ENCODE peak calls at places on chromosomes 1 and 21, in seven cellular contexts. J is neural progenitor cell; M is fibroblast of lung; C is cardiac muscle cell; F is CD4-positive, alpha-beta memory T cell; O is aorta; P is pancreas. A is an unnamed sample. For H3K36me3, the result is how much of the 10 kb centered on the place peaks cover.

GRCh38 chr21:41477641-41478318 is 30.2 kb downstream of the TMPRSS2 start:
- DNase-seq in J (peak), M (peak), C (no peak), F (no peak), O (no peak), P (peak), A (no peak)

GRCh38 chr1:15714438-15715136 is 21.5 kb upstream of the SLC25A34 start:
- DNase-seq in J (no peak), M (peak), C (peak), F (no peak), O (no peak), P (no peak), A (no peak)

GRCh38 chr1:104933846-104934245 is 1184.1 kb downstream of the AMY1C start:
- DNase-seq in J (no peak), M (no peak), C (no peak), F (no peak), O (no peak), P (no peak), A (no peak)

GRCh38 chr1:43049487-43049886 is 90.8 kb upstream of the SLC2A1 start:
- DNase-seq in J (no peak), M (peak), C (no peak), F (no peak), O (no peak), P (no peak), A (no peak)

GRCh38 chr1:84171471-84171870 is 27.4 kb downstream of the PRKACB start:
- DNase-seq in J (no peak), M (no peak), C (no peak), F (no peak), O (no peak), P (no peak), A (no peak)

GRCh38 chr1:23559985-23560755 is 869 bp upstream of the ID3 start:
- DNase-seq in J (peak), M (peak), C (peak), F (no peak), O (no peak), P (no peak), A (no peak)

GRCh38 chr1:222413436-222413835 is 134.5 kb downstream of the HHIPL2 start:
- DNase-seq in J (no peak), M (no peak), C (no peak), F (no peak), O (no peak), P (no peak), A (no peak)

GRCh38 chr1:33547574-33547973 is 75.1 kb downstream of the ZSCAN20 start:
- DNase-seq in J (no peak), M (peak), C (no peak), F (no peak), O (no peak), P (no peak), A (no peak)

GRCh38 chr1:224784606-224785328 is 144.7 kb upstream of the DNAH14 start:
- DNase-seq in J (no peak), M (peak), C (no peak), F (no peak), O (no peak), P (no peak), A (no peak)

GRCh38 chr1:218813247-218813646 is 360.4 kb upstream of the LYPLAL1 start:
- DNase-seq in J (no peak), M (peak), C (peak), F (no peak), O (no peak), P (no peak), A (no peak)

GRCh38 chr1:4397196-4397595 is 257.2 kb upstream of the AJAP1 start:
- DNase-seq in J (no peak), M (peak), C (no peak), F (no peak), O (no peak), P (no peak), A (no peak)

GRCh38 chr1:33185541-33185940 is 3.7 kb upstream of the TRIM62 start:
- DNase-seq in J (no peak), M (no peak), C (no peak), F (no peak), O (no peak), P (no peak), A (no peak)

GRCh38 chr1:37763791-37764741 is 854 bp downstream of the EPHA10 start:
- DNase-seq in J (peak), M (peak), C (peak), F (no peak), O (no peak), P (peak), A (no peak)

GRCh38 chr1:212606042-212606733 is 2.4 kb upstream of the ATF3 start:
- DNase-seq in J (peak), M (no peak), C (no peak), F (no peak), O (no peak), P (no peak), A (no peak)

GRCh38 chr21:45454924-45455315 is 50.0 kb downstream of the COL18A1 start:
- DNase-seq in J (no peak), M (peak), C (no peak), F (no peak), O (peak), P (no peak), A (peak)

GRCh38 chr21:32757804-32758203 is 13.8 kb downstream of the PAXBP1 start:
- DNase-seq in J (no peak), M (no peak), C (no peak), F (no peak), O (no peak), P (no peak), A (no peak)

GRCh38 chr1:93552751-93553455 is 105.0 kb downstream of the FNBP1L start:
- DNase-seq in J (peak), M (peak), C (no peak), F (no peak), O (no peak), P (no peak), A (no peak)

GRCh38 chr1:226643167-226643566 is 94.6 kb downstream of the STUM start:
- DNase-seq in J (no peak), M (peak), C (no peak), F (no peak), O (peak), P (no peak), A (peak)

GRCh38 chr1:160459687-160460086 is 59.3 kb downstream of the VANGL2 start:
- DNase-seq in J (no peak), M (no peak), C (no peak), F (no peak), O (no peak), P (no peak), A (no peak)

GRCh38 chr1:20234761-20235540 is 48.6 kb upstream of the PLA2G2C start:
- DNase-seq in J (no peak), M (peak), C (no peak), F (no peak), O (no peak), P (no peak), A (no peak)

GRCh38 chr1:234758851-234759250 is 148.9 kb upstream of the IRF2BP2 start:
- DNase-seq in J (no peak), M (peak), C (no peak), F (peak), O (no peak), P (no peak), A (no peak)

GRCh38 chr1:55456961-55457360 is 241.8 kb upstream of the USP24 start:
- DNase-seq in J (no peak), M (peak), C (no peak), F (no peak), O (no peak), P (no peak), A (no peak)

GRCh38 chr1:68230901-68231626 is 1.3 kb downstream of the WLS start:
- DNase-seq in J (peak), M (no peak), C (peak), F (no peak), O (peak), P (peak), A (peak)

GRCh38 chr1:167935252-167936067 is 1.0 kb upstream of the DCAF6 start:
- DNase-seq in J (no peak), M (peak), C (no peak), F (peak), O (no peak), P (peak), A (no peak)

GRCh38 chr1:113904674-113905434 is at the start of the genes AP4B1 and DCLRE1B:
- DNase-seq in J (peak), M (peak), C (peak), F (peak), O (peak), P (peak), A (peak)

GRCh38 chr1:117886101-117886795 is 43.2 kb downstream of the GDAP2 start:
- DNase-seq in J (no peak), M (peak), C (no peak), F (no peak), O (no peak), P (no peak), A (no peak)

GRCh38 chr1:46991083-46991923 is 32.2 kb upstream of the CYP4X1 start:
- DNase-seq in J (peak), M (no peak), C (peak), F (no peak), O (no peak), P (no peak), A (no peak)

GRCh38 chr1:112614460-112615065 is 4.4 kb downstream of the ST7L start:
- DNase-seq in J (peak), M (peak), C (no peak), F (peak), O (no peak), P (no peak), A (no peak)

GRCh38 chr1:228802386-228803221 is 67.3 kb downstream of the RHOU start:
- DNase-seq in J (no peak), M (no peak), C (no peak), F (no peak), O (no peak), P (no peak), A (no peak)

DNA sequence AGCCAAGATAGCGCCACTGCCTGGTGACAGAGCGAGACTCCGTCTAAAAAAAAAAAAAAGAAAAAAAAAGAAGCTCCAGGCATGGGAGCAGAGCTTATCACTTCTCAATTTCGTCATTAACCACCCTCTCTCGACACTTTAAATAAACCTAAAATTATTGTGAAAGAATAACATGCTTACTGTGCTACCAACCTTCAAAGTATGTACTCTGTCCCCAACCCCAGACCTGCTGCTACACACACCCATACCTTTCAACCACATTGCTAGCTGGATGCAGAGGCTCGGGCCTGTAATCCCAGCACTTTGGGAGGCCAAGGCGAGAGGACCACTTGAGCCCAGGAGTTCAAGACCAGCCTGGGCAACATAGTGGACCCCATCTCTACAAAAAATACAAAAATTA is 38.7 kb downstream of the GNPAT start:
- DNase-seq in J (no peak), M (no peak), C (no peak), F (no peak), O (no peak), P (no peak), A (no peak)
- H3K36me3 ChIP-seq in J (under half), M (under half), C (under half), F (under half), O (under half), P (under half), A (under half)

GRCh38 chr21:39220150-39220549 is 36.9 kb upstream of the PSMG1 start:
- DNase-seq in J (no peak), M (no peak), C (peak), F (no peak), O (no peak), P (no peak), A (no peak)

GRCh38 chr21:39221997-39222486 is 38.8 kb upstream of the PSMG1 start:
- DNase-seq in J (no peak), M (no peak), C (no peak), F (no peak), O (no peak), P (no peak), A (no peak)

GRCh38 chr21:39221282-39221996 is 38.2 kb upstream of the PSMG1 start:
- DNase-seq in J (no peak), M (no peak), C (peak), F (no peak), O (no peak), P (no peak), A (no peak)

GRCh38 chr21:39224930-39225329 is 41.7 kb upstream of the PSMG1 start:
- DNase-seq in J (no peak), M (peak), C (no peak), F (no peak), O (no peak), P (no peak), A (no peak)
- H3K36me3 ChIP-seq in J (under half), M (under half), C (under half), F (under half), O (under half), P (under half), A (half or more)

GRCh38 chr1:1393014-1393413 is 6.1 kb downstream of the CCNL2 start:
- DNase-seq in J (no peak), M (no peak), C (no peak), F (no peak), O (no peak), P (no peak), A (no peak)
- H3K36me3 ChIP-seq in J (under half), M (under half), C (half or more), F (half or more), O (under half), P (under half), A (under half)

DNA sequence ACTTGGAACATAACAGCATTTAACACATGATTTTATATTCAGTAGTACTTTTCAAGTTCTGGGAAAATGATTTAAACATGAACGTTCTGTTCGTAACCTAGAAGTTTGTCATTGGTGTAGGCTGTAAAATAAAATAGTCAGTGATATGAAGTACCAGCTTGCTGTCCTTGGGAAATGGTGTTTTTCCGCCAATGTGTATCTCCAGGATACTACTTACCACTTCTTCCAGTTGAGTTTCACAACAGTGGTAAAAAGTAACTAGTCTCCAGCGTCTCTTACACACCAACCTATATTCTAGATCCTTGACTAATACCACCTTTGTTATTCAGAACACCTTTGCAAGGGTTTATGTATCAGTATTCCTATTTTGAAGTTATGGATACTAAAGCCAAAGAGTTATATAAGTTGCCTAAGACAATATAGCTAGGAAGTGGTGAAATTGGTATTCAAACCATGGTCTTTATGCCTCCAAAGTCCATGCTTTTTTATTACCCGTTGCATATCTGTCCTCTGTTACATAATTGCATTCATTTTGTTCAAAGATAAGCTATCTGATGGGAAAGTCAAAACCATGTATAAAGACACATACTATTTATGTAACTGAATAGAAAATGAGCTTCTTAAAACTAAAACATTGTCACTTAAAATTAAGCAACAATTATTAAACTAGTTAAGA is 43.1 kb downstream of the HOOK1 start:
- DNase-seq in J (no peak), M (no peak), C (no peak), F (no peak), O (no peak), P (no peak), A (no peak)
- H3K36me3 ChIP-seq in J (under half), M (under half), C (under half), F (under half), O (under half), P (under half), A (under half)

DNA sequence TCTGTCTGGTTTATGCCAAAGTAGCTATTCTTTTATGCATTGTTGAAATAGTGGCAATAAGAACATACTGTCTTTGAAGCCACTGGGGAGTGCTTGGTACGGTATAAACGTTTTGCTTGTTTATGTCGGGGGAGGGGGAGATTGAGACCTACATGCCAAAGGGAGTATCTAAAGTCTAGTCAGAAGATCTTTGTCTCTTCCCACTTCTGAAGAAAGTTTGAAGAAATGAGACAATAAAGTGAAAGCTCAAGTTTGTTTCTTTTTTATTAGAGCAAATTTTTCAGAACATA is 6.8 kb downstream of the AKIRIN1 start:
- DNase-seq in J (no peak), M (no peak), C (no peak), F (no peak), O (no peak), P (no peak), A (no peak)
- H3K36me3 ChIP-seq in J (under half), M (under half), C (under half), F (under half), O (under half), P (under half), A (under half)

DNA sequence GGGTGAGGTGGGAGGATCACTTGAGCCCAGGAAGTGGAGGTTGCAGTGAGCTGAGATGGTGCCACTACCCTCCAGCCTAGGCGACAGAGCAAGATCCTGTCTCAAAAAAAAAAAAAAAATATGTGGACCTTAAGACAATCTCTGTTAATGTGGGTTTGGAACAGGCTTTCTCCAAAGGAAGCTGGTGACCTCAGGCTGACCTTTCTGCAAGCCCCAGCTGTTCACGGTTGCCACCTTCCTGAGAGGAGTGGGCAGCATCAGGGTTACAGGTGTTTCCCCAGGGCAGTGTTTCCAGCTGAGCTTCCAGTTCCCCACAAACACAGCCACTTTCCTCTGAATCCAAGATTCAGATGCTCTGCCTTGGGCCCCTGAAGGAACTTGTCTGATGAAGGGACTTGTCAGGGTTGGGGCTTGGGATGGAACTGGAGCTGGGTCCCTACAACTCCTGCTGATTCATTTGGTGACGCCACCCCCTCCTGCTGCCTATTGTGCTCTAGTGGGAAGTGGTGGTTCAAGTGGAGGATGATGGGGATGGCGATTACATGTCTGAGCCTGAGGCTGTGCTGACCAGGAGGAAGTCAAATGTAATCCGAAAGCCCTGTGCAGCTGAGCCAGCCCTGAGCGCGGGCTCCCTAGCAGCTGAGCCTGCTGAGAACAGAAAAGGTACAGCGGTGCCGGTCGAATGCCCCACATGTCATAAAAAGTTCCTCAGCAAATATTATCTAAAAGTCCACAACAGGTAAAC is 1.9 kb downstream of the ZBTB48 start:
- DNase-seq in J (no peak), M (peak), C (no peak), F (no peak), O (no peak), P (no peak), A (no peak)
- H3K36me3 ChIP-seq in J (under half), M (under half), C (under half), F (under half), O (under half), P (under half), A (under half)

GRCh38 chr1:201944002-201944401 is 2.3 kb downstream of the LMOD1 start:
- DNase-seq in J (no peak), M (no peak), C (no peak), F (no peak), O (no peak), P (no peak), A (no peak)

GRCh38 chr1:201938440-201939005 is 7.8 kb downstream of the LMOD1 start:
- DNase-seq in J (no peak), M (no peak), C (no peak), F (no peak), O (no peak), P (no peak), A (no peak)

GRCh38 chr1:201942129-201942495 is 4.2 kb downstream of the LMOD1 start:
- DNase-seq in J (no peak), M (no peak), C (no peak), F (no peak), O (no peak), P (no peak), A (no peak)

GRCh38 chr1:201939271-201939973 is 6.9 kb downstream of the LMOD1 start:
- DNase-seq in J (no peak), M (no peak), C (no peak), F (no peak), O (no peak), P (no peak), A (no peak)

DNA sequence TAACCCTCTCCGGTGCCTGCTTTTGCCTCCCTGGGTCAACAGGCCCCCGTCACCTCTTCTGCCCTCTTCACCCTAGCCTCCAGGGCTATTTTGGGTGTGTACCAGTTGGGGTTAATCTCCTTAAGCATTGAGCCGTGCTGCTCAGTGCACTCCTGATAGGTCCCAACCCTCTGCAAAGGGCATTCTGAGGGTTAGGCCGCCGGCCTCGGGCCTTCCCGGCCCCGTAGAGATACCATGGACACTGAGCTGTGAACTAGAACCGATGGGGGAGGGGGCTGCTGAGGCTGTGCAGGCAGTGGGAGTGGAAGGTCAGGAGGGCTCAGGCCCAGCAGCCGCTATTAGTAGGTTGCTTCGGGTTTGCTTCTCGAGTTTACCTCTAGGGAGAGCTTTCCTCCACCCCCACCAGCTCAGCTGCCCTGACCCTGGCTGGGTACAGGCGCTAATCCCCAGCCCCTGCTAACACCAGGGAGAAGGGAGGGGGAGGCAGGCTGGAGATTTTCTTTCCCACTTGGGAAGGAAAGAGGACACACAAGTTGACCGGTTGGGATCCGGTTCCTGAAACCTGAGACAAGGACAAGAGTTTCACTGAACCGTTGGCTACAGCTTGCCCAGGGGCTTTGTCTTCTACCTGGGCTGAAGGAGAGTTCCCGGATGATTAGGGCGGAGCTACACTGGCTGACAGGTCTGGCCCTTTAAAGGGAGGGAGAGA is 4.8 kb downstream of the LMOD1 start:
- DNase-seq in J (peak), M (no peak), C (peak), F (no peak), O (no peak), P (no peak), A (peak)
- H3K36me3 ChIP-seq in J (under half), M (under half), C (under half), F (under half), O (under half), P (under half), A (under half)

GRCh38 chr1:39293375-39294070 is 89.0 kb downstream of the MACF1 start:
- DNase-seq in J (peak), M (peak), C (no peak), F (no peak), O (no peak), P (no peak), A (no peak)

GRCh38 chr1:39287541-39287940 is 83.0 kb downstream of the MACF1 start:
- DNase-seq in J (no peak), M (no peak), C (no peak), F (no peak), O (no peak), P (no peak), A (no peak)

GRCh38 chr1:39283858-39284257 is 79.4 kb downstream of the MACF1 start:
- DNase-seq in J (no peak), M (no peak), C (no peak), F (no peak), O (no peak), P (no peak), A (no peak)

GRCh38 chr1:39292401-39292800 is 87.9 kb downstream of the MACF1 start:
- DNase-seq in J (no peak), M (no peak), C (no peak), F (no peak), O (no peak), P (no peak), A (no peak)

GRCh38 chr1:39288735-39289465 is 84.4 kb downstream of the MACF1 start:
- DNase-seq in J (no peak), M (peak), C (no peak), F (no peak), O (no peak), P (no peak), A (no peak)
- H3K36me3 ChIP-seq in J (under half), M (under half), C (half or more), F (half or more), O (under half), P (under half), A (under half)

A was measured in psoas muscle.